ENCODE peak calls at places on chromosomes 11 and 22, in five cellular contexts. H is neural progenitor cell, E is PC-3, R is MM.1S, B is HCT116. K is an unnamed sample.
A peak's percentile ranks its signal among the peaks of the same experiment; 100 is the strongest.

GRCh38 chr22:44181033-44181911 is 547 bp downstream of the PARVG start:
- DNase-seq in R (peak; percentile 27), H (no peak), B (no peak), E (peak; percentile 3), K (no peak)

GRCh38 chr22:46957521-46957920 is 195.1 kb downstream of the TBC1D22A start:
- DNase-seq in E (no peak), B (no peak), H (no peak), R (no peak), K (no peak)

GRCh38 chr11:7571640-7572000 is 57.8 kb downstream of the PPFIBP2 start:
- DNase-seq in E (peak; percentile 82), H (peak; percentile 77), B (peak; percentile 51), R (peak; percentile 19), K (peak; percentile 89)

GRCh38 chr11:29641201-29641600 is 375.6 kb downstream of the KCNA4 start:
- DNase-seq in B (no peak), E (no peak), R (no peak), H (no peak), K (no peak)

GRCh38 chr11:64100345-64100744 is 64.6 kb downstream of the FLRT1 start:
- DNase-seq in R (no peak), H (no peak), E (no peak), B (no peak), K (no peak)

GRCh38 chr22:36564422-36565151 is 35.6 kb upstream of the EIF3D start:
- DNase-seq in R (no peak), B (no peak), E (no peak), H (no peak), K (no peak)

GRCh38 chr11:110524227-110524626 is 94.5 kb downstream of the FDX1 start:
- DNase-seq in E (peak; percentile 14), H (no peak), R (no peak), B (no peak), K (peak; percentile 26)

GRCh38 chr11:36500315-36500721 is 9.8 kb downstream of the TRAF6 start:
- DNase-seq in E (peak; percentile 83), H (peak; percentile 30), R (peak; percentile 63), B (no peak), K (peak; percentile 77)

DNA sequence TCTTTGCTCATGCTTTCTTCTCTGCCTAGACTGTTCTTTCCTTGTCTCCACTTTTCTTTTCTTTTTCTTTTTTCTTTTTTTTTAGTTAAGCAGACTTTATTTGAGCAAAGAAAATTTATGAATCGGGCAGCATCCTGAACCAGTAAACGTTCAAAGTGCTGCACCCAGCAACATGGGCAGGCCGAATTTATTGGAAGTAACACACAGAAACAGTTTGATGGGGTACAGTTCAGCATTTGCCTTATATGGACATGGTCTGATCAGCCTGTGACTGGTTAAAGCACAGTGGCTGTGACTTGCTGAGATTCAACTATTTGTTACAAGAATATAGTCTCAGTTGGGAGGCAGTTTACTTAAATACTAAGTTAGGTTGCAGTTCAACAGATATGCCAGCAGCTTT is 16.0 kb downstream of the CD3E start:
- DNase-seq in R (no peak), E (no peak), B (no peak), H (no peak), K (no peak)
- H3K4me1 ChIP-seq in R (peaks cover 16% of the 10 kb centered on the region), E (peaks cover 40% of the 10 kb centered on the region), B (no peaks in the 10 kb centered on the region), H (peaks cover 12% of the 10 kb centered on the region), K (peaks cover 33% of the 10 kb centered on the region)

DNA sequence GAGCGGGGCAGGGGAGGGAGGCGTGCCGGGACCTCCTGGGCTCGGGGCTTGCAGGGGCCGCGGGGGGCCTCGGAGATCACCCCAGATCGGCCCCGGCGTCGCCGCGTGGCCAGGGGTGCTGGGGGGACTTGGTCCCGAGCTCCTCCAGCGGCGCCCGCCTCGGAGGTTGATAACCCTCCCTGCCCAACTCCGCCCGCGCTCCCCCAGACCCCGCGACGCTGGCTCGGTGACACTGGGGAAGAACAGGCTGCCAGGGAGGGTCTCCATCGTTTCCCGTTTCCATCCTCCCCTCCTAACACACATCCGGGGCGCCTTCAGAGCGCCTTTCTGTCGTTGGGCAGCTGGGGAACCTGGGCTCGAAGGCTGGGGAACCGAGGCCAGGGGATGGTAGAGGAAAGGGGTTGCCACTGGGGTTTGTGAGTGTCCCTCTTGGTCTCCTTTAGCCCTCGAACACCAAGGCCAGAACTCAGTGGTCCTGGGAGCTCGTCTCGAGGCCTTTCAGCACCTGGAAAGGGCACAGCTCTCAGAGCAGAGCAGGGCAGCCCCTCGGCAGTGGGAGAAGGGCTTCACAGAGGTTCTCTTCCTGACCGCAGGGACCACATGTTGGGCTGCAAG is 431 bp downstream of the SLC37A2 start:
- DNase-seq in B (no peak), R (no peak), E (no peak), H (peak; percentile 50), K (no peak)
- TF ChIP-seq EZH2phosphoT487 in B (no peak), R (no peak), E (no peak), H (no peak), K (no peak)

GRCh38 chr11:47498149-47498548 is 49.2 kb upstream of the RAPSN start:
- DNase-seq in H (no peak), R (no peak), B (no peak), E (no peak), K (no peak)
- H3K4me1 ChIP-seq in H (peaks cover 24% of the 10 kb centered on the region), R (peaks cover 2% of the 10 kb centered on the region), B (no peaks in the 10 kb centered on the region), E (no peaks in the 10 kb centered on the region), K (peaks cover 6% of the 10 kb centered on the region)

DNA sequence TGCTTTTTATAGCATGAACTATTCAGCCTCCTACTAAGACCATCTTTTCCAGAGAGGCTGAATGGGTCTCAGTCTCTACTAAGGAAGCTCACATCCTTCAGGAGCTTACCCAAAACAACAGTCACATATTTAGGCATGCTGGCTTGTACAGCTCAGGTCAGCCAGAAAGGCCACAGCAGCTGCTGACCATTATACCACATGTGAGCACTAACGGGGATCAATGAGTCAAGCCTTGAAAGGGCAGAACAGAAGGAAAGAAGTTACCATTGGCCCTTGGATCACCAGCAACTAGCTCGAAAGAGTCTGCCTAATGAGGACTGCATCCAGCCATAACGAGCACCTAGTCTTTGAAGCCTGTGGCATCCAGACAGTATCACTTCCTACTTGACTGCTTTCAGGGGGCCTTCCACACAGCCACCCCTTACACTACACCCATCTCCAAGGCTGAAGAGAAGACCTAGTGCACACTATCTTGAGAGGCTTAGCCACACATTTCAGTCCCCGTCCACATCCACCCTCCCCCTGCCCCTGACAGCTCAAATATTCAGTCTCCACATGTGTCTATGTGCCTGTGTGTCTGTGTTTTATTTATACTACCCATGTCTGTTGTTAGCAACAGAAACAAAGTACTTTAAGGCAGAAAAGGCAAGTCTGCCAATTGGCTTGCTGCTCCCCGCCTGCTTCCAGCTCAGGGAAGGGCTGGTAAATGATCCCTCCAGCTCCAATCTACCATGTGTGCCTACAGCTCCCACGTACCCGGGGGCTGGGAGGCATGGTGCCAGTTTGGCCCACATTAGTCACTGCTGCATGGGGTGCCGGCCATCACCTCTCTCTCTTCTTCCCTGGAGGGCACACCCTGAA is 95.5 kb downstream of the RPL27A start:
- DNase-seq in H (peak; percentile 31), E (no peak), B (no peak), R (no peak), K (peak; percentile 53)
- TF ChIP-seq EZH2phosphoT487 in H (no peak), E (no peak), B (no peak), R (no peak), K (no peak)

GRCh38 chr11:67313125-67313890 is 10.0 kb downstream of the SSH3 start:
- DNase-seq in H (no peak), E (no peak), R (no peak), B (no peak), K (no peak)
- H3K4me1 ChIP-seq in H (peaks cover under 1% of the 10 kb centered on the region), E (peaks cover 24% of the 10 kb centered on the region), R (peaks cover under 1% of the 10 kb centered on the region), B (peaks cover 30% of the 10 kb centered on the region), K (peaks cover 3% of the 10 kb centered on the region)

DNA sequence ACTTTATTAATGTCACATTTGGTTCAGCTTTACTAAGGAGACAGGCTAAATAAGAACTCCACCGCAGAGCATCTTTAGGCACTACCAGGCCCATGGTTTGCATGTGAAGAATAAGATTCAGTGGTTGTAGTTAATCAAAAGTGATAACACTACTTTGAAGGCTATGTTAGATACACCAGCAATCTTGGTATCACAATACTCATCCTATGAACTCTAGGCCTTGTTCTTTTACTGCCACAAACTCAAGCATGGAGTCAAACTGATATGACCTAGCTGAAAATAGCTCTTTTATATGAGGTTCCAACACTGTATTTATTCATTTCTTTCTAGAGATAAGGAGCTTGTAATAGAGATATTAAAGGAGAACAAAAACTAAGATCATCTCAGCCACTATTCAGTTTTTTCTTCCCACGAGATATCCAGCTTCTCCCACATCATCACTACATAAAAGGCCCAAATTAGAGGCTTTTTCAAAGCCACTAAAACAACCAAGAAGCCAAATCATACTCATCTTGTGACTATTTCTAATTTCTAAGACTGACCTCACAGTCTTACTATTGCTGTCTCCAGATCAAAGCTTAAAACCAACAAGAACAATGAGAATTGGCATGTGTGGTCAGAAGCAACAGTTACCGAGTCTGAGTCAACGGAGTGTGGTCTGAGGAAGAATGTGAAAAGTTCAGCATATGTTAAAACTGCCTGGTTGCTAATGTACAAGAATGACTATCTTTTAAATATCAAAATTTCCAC is 25.1 kb upstream of the GUCY1A2 start:
- DNase-seq in B (no peak), H (no peak), R (peak; percentile 82), E (peak; percentile 81), K (no peak)
- TF ChIP-seq EZH2phosphoT487 in B (no peak), H (no peak), R (no peak), E (no peak), K (no peak)

DNA sequence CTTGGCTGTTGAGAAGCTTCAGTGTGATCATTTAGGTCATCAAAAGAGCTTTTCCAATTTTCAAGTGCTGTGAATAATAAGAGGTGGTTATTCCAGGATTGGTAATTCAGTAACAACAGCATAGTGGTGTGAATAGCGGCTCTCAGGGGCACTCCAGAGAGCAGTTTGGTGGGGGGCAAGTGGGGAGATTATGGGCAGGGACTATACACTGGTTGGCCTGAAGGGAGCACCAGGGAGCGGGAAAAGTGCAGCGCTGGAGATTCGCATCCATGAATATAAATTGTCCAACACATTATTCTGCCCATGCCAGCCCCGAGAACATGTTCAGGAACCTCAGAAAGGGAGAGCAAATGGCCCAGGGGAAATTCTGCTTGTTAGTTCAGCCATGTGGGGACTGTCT is 37.9 kb downstream of the OR6Q1 start:
- DNase-seq in E (no peak), R (no peak), B (no peak), H (no peak), K (no peak)
- H3K4me1 ChIP-seq in E (no peaks in the 10 kb centered on the region), R (no peaks in the 10 kb centered on the region), B (no peaks in the 10 kb centered on the region), H (no peaks in the 10 kb centered on the region), K (no peaks in the 10 kb centered on the region)

GRCh38 chr11:65428578-65429068 is 6.0 kb downstream of the NEAT1 start:
- DNase-seq in R (no peak), H (no peak), E (no peak), B (no peak), K (peak; percentile 72)

GRCh38 chr11:65431452-65432132 is 9.0 kb downstream of the NEAT1 start:
- DNase-seq in E (no peak), B (no peak), R (peak; percentile 72), H (no peak), K (no peak)

GRCh38 chr11:65429069-65429681 is 6.6 kb downstream of the NEAT1 start:
- DNase-seq in H (peak; percentile 32), B (no peak), R (no peak), E (peak; percentile 38), K (peak; percentile 64)

GRCh38 chr11:65430406-65431217 is 8.0 kb downstream of the NEAT1 start:
- DNase-seq in H (no peak), B (no peak), E (peak; percentile 26), R (peak; percentile 42), K (peak; percentile 46)

GRCh38 chr11:65429724-65430405 is 7.3 kb downstream of the NEAT1 start:
- DNase-seq in R (peak; percentile 64), E (peak; percentile 37), B (no peak), H (no peak), K (peak; percentile 76)
- TF ChIP-seq EZH2phosphoT487 in R (no peak), E (no peak), B (no peak), H (no peak), K (no peak)

K was measured in hepatocyte.